ENCODE peak calls at places on chromosomes 11 and 22, in nine cellular contexts. C is CD8-positive, alpha-beta memory T cell; Z is small intestine; H is breast epithelium; U is AG04450; L is heart left ventricle; N is gastrocnemius medialis; T is RWPE1; X is coronary artery. Q is an unnamed sample.

GRCh38 chr11:96388891-96389603 is 665 bp downstream of the CCDC82 start:
- DNase-seq in X (no peak), N (no peak), U (peak), Z (no peak), H (peak), L (no peak), C (no peak), T (peak), Q (peak)

GRCh38 chr11:1632053-1632714 is 2.6 kb downstream of the KRTAP5-5 start:
- DNase-seq in C (no peak), U (no peak), N (no peak), H (no peak), Z (no peak), L (no peak), T (no peak), X (no peak), Q (no peak)

GRCh38 chr22:21754523-21755128 is 19.0 kb upstream of the YPEL1 start:
- DNase-seq in U (no peak), Z (peak), L (no peak), T (no peak), H (no peak), C (no peak), N (peak), X (no peak), Q (peak)

GRCh38 chr22:22770280-22770871 is 117.2 kb upstream of the IGLL5 start:
- DNase-seq in Z (peak), U (no peak), C (peak), L (no peak), H (no peak), T (peak), N (no peak), X (peak), Q (no peak)

GRCh38 chr22:27022256-27022655 is 364.9 kb downstream of the MIAT start:
- DNase-seq in C (no peak), T (no peak), N (no peak), X (no peak), L (no peak), H (no peak), Z (no peak), U (no peak), Q (no peak)

GRCh38 chr22:29370556-29370955 is 17.8 kb downstream of the AP1B1 start:
- DNase-seq in U (no peak), X (no peak), N (no peak), H (no peak), T (no peak), Z (no peak), C (no peak), L (no peak), Q (no peak)

GRCh38 chr11:117613521-117613920 is 183.5 kb downstream of the DSCAML1 start:
- DNase-seq in L (no peak), U (no peak), Z (no peak), X (no peak), C (no peak), N (no peak), T (no peak), H (no peak), Q (no peak)

GRCh38 chr11:73783483-73784020 is 4.1 kb upstream of the MRPL48 start:
- DNase-seq in Z (peak), C (no peak), X (no peak), N (no peak), H (no peak), T (no peak), L (no peak), U (no peak), Q (no peak)

GRCh38 chr22:47190957-47191323 is 428.5 kb downstream of the TBC1D22A start:
- DNase-seq in L (no peak), N (no peak), X (peak), T (no peak), H (no peak), Z (no peak), C (peak), U (no peak), Q (no peak)

GRCh38 chr22:42328130-42328821 is 57.8 kb upstream of the TCF20 start:
- DNase-seq in L (no peak), Z (no peak), X (no peak), T (no peak), H (no peak), U (no peak), C (no peak), N (no peak), Q (no peak)

GRCh38 chr11:19240420-19241259 is at the start of gene E2F8:
- DNase-seq in X (peak), H (peak), L (peak), C (peak), U (peak), T (peak), N (peak), Z (peak), Q (peak)

GRCh38 chr11:19237381-19237780 is 3.4 kb downstream of the E2F8 start:
- DNase-seq in X (no peak), U (no peak), Z (no peak), H (no peak), T (no peak), C (no peak), N (no peak), L (no peak), Q (no peak)

GRCh38 chr11:19241260-19242183 is 777 bp upstream of the E2F8 start:
- DNase-seq in X (no peak), H (no peak), Z (no peak), L (peak), C (peak), N (no peak), T (peak), U (no peak), Q (no peak)

GRCh38 chr11:19237813-19238212 is 2.9 kb downstream of the E2F8 start:
- DNase-seq in N (no peak), H (no peak), C (no peak), X (no peak), L (no peak), U (no peak), T (no peak), Z (peak), Q (no peak)

GRCh38 chr11:19239039-19239438 is 1.7 kb downstream of the E2F8 start:
- DNase-seq in N (no peak), Z (no peak), T (no peak), H (no peak), U (no peak), L (no peak), X (no peak), C (no peak), Q (no peak)
- H3K27ac ChIP-seq in N (peak), Z (no peak), T (no peak), H (no peak), U (no peak), L (peak), X (no peak), C (peak), Q (no peak)

GRCh38 chr22:40624770-40625169 is 11.7 kb downstream of the MRTFA start:
- DNase-seq in X (no peak), T (no peak), C (no peak), U (no peak), N (no peak), Z (no peak), H (no peak), L (no peak), Q (no peak)

GRCh38 chr22:40628354-40629042 is 8.0 kb downstream of the MRTFA start:
- DNase-seq in T (no peak), N (no peak), U (no peak), C (no peak), L (no peak), X (no peak), H (no peak), Z (no peak), Q (no peak)

GRCh38 chr22:40631925-40632324 is 4.6 kb downstream of the MRTFA start:
- DNase-seq in L (no peak), U (no peak), T (no peak), H (no peak), C (no peak), Z (no peak), X (no peak), N (no peak), Q (no peak)

GRCh38 chr22:40627612-40628011 is 8.9 kb downstream of the MRTFA start:
- DNase-seq in X (no peak), L (no peak), Z (no peak), C (no peak), H (peak), U (no peak), N (no peak), T (no peak), Q (no peak)

DNA sequence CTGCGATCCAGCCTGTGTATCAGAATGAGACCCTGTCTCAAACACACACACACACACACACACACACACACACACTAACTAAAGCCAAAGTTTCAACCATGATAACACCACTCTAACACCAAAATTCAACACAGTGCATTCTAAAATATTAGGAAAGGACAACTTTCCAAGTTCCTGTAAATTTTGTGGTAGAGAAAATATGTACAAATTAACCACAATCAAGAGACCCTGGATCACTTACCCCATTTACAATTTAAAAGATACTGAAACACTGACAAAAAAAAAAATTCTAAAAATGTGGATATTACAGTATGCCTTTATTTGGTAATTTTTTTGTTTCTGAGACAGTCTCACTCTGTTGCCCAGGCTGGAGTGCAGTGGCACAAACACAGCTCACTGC is 9.7 kb downstream of the MRTFA start:
- DNase-seq in N (no peak), Z (no peak), C (no peak), X (no peak), T (no peak), U (no peak), H (no peak), L (no peak), Q (no peak)
- H3K27ac ChIP-seq in N (no peak), Z (no peak), C (no peak), X (no peak), T (peak), U (no peak), H (no peak), L (no peak), Q (no peak)

GRCh38 chr22:48677168-48677520 is 1150.5 kb downstream of the BRD1 start:
- DNase-seq in N (no peak), H (no peak), Z (no peak), T (no peak), U (no peak), L (no peak), X (no peak), C (peak), Q (no peak)
- H3K27ac ChIP-seq in N (no peak), H (no peak), Z (no peak), T (no peak), U (no peak), L (no peak), X (no peak), C (no peak), Q (no peak)

GRCh38 chr11:206516-207212 is 535 bp downstream of the BET1L start:
- DNase-seq in H (peak), U (no peak), X (peak), C (no peak), N (no peak), L (peak), Z (peak), T (peak), Q (no peak)
- H3K27ac ChIP-seq in H (peak), U (peak), X (peak), C (peak), N (peak), L (peak), Z (peak), T (peak), Q (peak)

GRCh38 chr11:15649371-15650104 is 534.8 kb downstream of the INSC start:
- DNase-seq in H (no peak), C (no peak), N (no peak), Z (no peak), U (no peak), L (no peak), T (no peak), X (no peak), Q (no peak)
- H3K27ac ChIP-seq in H (no peak), C (no peak), N (peak), Z (peak), U (no peak), L (peak), T (peak), X (peak), Q (peak)

DNA sequence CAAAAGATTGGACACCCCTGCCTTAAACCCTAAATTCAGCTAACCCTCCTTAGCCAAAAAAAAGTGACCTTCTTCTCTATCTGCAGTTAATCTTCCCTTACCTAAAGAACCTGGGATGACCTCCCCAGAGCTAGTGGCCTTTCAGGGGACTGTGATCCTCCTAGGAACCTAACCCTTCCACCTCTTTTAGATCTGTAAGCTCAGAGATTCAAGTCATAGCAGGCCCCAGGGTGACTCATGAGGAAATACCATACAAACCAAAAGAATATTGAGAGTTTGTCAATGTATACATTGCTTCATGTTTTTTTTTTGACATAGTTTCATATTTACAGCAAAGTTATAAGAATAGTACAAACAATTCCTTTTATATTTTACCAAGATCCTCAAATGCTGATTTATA is 38.3 kb upstream of the CXCR5 start:
- DNase-seq in T (peak), U (no peak), N (no peak), L (no peak), X (no peak), C (no peak), H (no peak), Z (no peak), Q (no peak)
- H3K27ac ChIP-seq in T (peak), U (peak), N (no peak), L (no peak), X (no peak), C (no peak), H (no peak), Z (no peak), Q (no peak)

GRCh38 chr22:38734203-38735100 is 21.3 kb downstream of the SUN2 start:
- DNase-seq in Z (peak), N (no peak), C (peak), L (no peak), H (no peak), U (no peak), T (no peak), X (no peak), Q (no peak)

GRCh38 chr22:38735126-38735464 is 20.7 kb downstream of the SUN2 start:
- DNase-seq in H (no peak), X (no peak), N (no peak), T (no peak), U (no peak), L (no peak), Z (no peak), C (peak), Q (no peak)

GRCh38 chr22:38732251-38732815 is 23.5 kb downstream of the SUN2 start:
- DNase-seq in X (no peak), C (no peak), H (no peak), Z (no peak), T (no peak), L (no peak), N (no peak), U (no peak), Q (no peak)

GRCh38 chr22:38731703-38732161 is 24.1 kb downstream of the SUN2 start:
- DNase-seq in C (no peak), N (no peak), T (no peak), L (no peak), Z (no peak), U (no peak), H (no peak), X (no peak), Q (no peak)

DNA sequence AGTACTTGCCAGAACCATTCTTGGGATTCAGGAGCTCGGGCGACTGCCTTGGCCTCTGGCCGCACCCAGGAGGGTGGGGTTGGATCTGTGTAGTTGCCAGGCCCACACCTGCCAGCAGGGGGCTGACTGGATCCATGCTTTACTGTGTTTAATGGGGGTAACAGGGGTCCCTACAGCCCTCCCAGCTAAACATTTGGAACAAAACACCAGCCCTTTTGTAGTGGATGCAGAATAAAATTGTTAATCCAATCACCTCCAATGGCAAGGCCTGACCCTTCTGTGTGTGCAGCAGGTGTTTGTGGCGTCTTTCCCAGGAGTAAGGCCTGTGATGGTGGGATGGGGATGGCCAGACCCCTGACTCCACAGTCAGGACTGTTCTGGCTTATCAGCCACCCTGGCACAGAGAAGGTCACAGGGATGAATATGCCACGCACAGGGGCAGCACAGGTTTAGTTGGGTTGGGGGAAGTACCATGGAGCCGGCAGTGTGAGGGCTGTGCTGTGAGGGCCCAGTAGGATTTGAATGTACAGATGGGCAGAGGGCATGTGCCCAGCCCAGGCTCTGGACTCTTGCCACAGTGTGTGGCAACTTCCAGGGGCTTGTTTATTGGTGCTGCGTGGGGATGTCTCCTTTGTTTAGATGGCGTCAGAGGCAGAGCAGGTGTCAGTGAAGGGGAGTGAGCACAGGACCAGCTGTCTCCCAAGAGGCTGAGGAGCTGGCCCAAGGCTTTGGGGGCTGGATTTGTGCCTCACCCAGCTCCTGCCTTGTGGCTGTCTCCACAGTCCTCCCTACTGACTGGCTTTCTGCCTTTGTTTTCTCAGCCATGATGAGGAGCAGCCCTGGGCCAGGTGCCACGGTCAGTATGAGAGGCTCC is 22.2 kb downstream of the SUN2 start:
- DNase-seq in H (peak), Z (peak), C (peak), X (no peak), U (peak), L (peak), N (peak), T (peak), Q (peak)
- H3K27ac ChIP-seq in H (peak), Z (peak), C (no peak), X (peak), U (peak), L (peak), N (peak), T (peak), Q (peak)

GRCh38 chr11:66247295-66247694 is 21.1 kb upstream of the RAB1B start:
- DNase-seq in H (no peak), T (no peak), N (no peak), X (no peak), C (no peak), L (no peak), U (no peak), Z (no peak), Q (no peak)
- H3K27ac ChIP-seq in H (no peak), T (no peak), N (no peak), X (no peak), C (no peak), L (no peak), U (no peak), Z (no peak), Q (no peak)